ENCODE peak calls at places on chromosomes 11 and 22, in ten cellular contexts. N, A, L, H, K, S, X, B, W and F are unnamed samples.

GRCh38 chr11:74641289-74641688 is 48.9 kb downstream of the POLD3 start:
- DNase-seq in N (no peak), A (no peak), L (no peak), H (no peak), K (no peak), S (no peak), X (peak), B (no peak), W (no peak), F (no peak)

GRCh38 chr11:66489636-66490035 is 9.4 kb downstream of the DPP3 start:
- DNase-seq in N (no peak), A (no peak), L (no peak), H (no peak), K (no peak), S (no peak), X (no peak), B (no peak), W (no peak), F (no peak)

GRCh38 chr11:70398834-70399680 is 728 bp downstream of the CTTN start:
- DNase-seq in N (no peak), A (no peak), L (no peak), H (no peak), K (no peak), S (no peak), X (no peak), B (no peak), W (no peak), F (no peak)

GRCh38 chr11:46577058-46577457 is 16.8 kb downstream of the AMBRA1 start:
- DNase-seq in N (no peak), A (no peak), L (no peak), H (no peak), K (no peak), S (no peak), X (no peak), B (no peak), W (no peak), F (no peak)

GRCh38 chr22:45774016-45774670 is 102.5 kb downstream of the ATXN10 start:
- DNase-seq in N (no peak), A (no peak), L (no peak), H (no peak), K (no peak), S (no peak), X (no peak), B (no peak), W (no peak), F (no peak)

GRCh38 chr11:133950874-133951483 is 5.8 kb downstream of the IGSF9B start:
- DNase-seq in N (no peak), A (peak), L (peak), H (peak), K (no peak), S (no peak), X (peak), B (no peak), W (no peak), F (peak)

GRCh38 chr11:296206-296975 is 2.9 kb downstream of the IFITM5 start:
- DNase-seq in N (no peak), A (peak), L (peak), H (peak), K (no peak), S (no peak), X (no peak), B (no peak), W (no peak), F (peak)

GRCh38 chr11:100445231-100445735 is 241.8 kb upstream of the ARHGAP42 start:
- DNase-seq in N (no peak), A (no peak), L (no peak), H (no peak), K (no peak), S (no peak), X (peak), B (peak), W (peak), F (no peak)

GRCh38 chr22:45671783-45672563 is at the start of gene ATXN10:
- DNase-seq in N (peak), A (peak), L (peak), H (peak), K (peak), S (peak), X (peak), B (peak), W (peak), F (peak)

GRCh38 chr11:58788355-58789023 is 56.0 kb downstream of the GLYATL2 start:
- DNase-seq in N (peak), A (no peak), L (no peak), H (no peak), K (peak), S (peak), X (peak), B (peak), W (peak), F (no peak)

GRCh38 chr22:46417268-46417580 is 81.7 kb downstream of the TRMU start:
- DNase-seq in N (no peak), A (no peak), L (no peak), H (no peak), K (no peak), S (no peak), X (no peak), B (no peak), W (no peak), F (no peak)

GRCh38 chr11:118922745-118923627 is 2.7 kb downstream of the BCL9L start:
- DNase-seq in N (no peak), A (peak), L (no peak), H (no peak), K (no peak), S (no peak), X (no peak), B (no peak), W (no peak), F (no peak)

GRCh38 chr11:62558669-62559068 is 12.1 kb upstream of the AHNAK start:
- DNase-seq in N (no peak), A (peak), L (peak), H (peak), K (no peak), S (no peak), X (no peak), B (no peak), W (no peak), F (no peak)

GRCh38 chr11:6655790-6656580 is at the start of gene DCHS1:
- DNase-seq in N (peak), A (peak), L (peak), H (peak), K (no peak), S (peak), X (peak), B (no peak), W (no peak), F (peak)

GRCh38 chr11:111975076-111975806 is 38.1 kb downstream of the DIXDC1 start:
- DNase-seq in N (no peak), A (no peak), L (no peak), H (no peak), K (no peak), S (no peak), X (no peak), B (no peak), W (no peak), F (peak)

GRCh38 chr11:109853156-109853776 is 239.9 kb upstream of the ZC3H12C start:
- DNase-seq in N (peak), A (no peak), L (no peak), H (no peak), K (no peak), S (peak), X (peak), B (peak), W (peak), F (no peak)

GRCh38 chr22:42367980-42368378 is 64.2 kb downstream of the NFAM1 start:
- DNase-seq in N (no peak), A (peak), L (no peak), H (peak), K (no peak), S (no peak), X (peak), B (no peak), W (no peak), F (peak)

GRCh38 chr11:126359431-126360048 is 4.1 kb downstream of the ST3GAL4 start:
- DNase-seq in N (no peak), A (peak), L (peak), H (peak), K (no peak), S (no peak), X (peak), B (peak), W (no peak), F (peak)

GRCh38 chr11:58924230-58924629 is 15.1 kb upstream of the GLYATL1 start:
- DNase-seq in N (no peak), A (no peak), L (no peak), H (no peak), K (no peak), S (no peak), X (peak), B (no peak), W (no peak), F (no peak)

GRCh38 chr11:10858505-10859360 is 880 bp upstream of the ZBED5 start:
- DNase-seq in N (peak), A (peak), L (peak), H (peak), K (peak), S (peak), X (peak), B (no peak), W (no peak), F (peak)

GRCh38 chr11:125299061-125299616 is 134.6 kb downstream of the PKNOX2 start:
- DNase-seq in N (no peak), A (no peak), L (no peak), H (no peak), K (no peak), S (no peak), X (no peak), B (no peak), W (no peak), F (no peak)

GRCh38 chr11:33402066-33402465 is 144.9 kb downstream of the HIPK3 start:
- DNase-seq in N (no peak), A (no peak), L (no peak), H (no peak), K (no peak), S (no peak), X (peak), B (no peak), W (peak), F (no peak)

GRCh38 chr11:69149646-69150045 is 6.1 kb upstream of the SMIM38 start:
- DNase-seq in N (no peak), A (no peak), L (no peak), H (no peak), K (no peak), S (no peak), X (no peak), B (no peak), W (no peak), F (peak)

GRCh38 chr11:68506908-68507307 is 46.4 kb downstream of the PPP6R3 start:
- DNase-seq in N (peak), A (no peak), L (no peak), H (no peak), K (no peak), S (no peak), X (no peak), B (no peak), W (no peak), F (no peak)

GRCh38 chr22:43417555-43417954 is 5.7 kb downstream of the MPPED1 start:
- DNase-seq in N (no peak), A (no peak), L (peak), H (no peak), K (no peak), S (no peak), X (no peak), B (no peak), W (no peak), F (no peak)